ENCODE peak calls at places on chromosomes 7 and 10, in seven cellular contexts. One of them, this sample, is unnamed.

GRCh38 chr10:69861251-69862240 is 59.8 kb downstream of the COL13A1 start:
- DNase-seq in fibroblast of lung: peak
- DNase-seq in endothelial cell of umbilical vein: peak
- DNase-seq in GM23338: peak
- DNase-seq in IMR-90: peak
- DNase-seq in hepatocyte: peak
- DNase-seq in PC-3: peak
- DNase-seq in this sample: peak

GRCh38 chr10:132229834-132230556 is 43.2 kb downstream of the DPYSL4 start:
- DNase-seq in endothelial cell of umbilical vein: peak
- DNase-seq in hepatocyte: no peak
- DNase-seq in IMR-90: no peak
- DNase-seq in fibroblast of lung: peak
- DNase-seq in PC-3: no peak
- DNase-seq in GM23338: no peak
- DNase-seq in this sample: no peak

GRCh38 chr7:92177362-92177761 is 1.6 kb downstream of the LRRD1 start:
- DNase-seq in endothelial cell of umbilical vein: peak
- DNase-seq in PC-3: peak
- DNase-seq in hepatocyte: peak
- DNase-seq in GM23338: no peak
- DNase-seq in IMR-90: peak
- DNase-seq in fibroblast of lung: peak
- DNase-seq in this sample: peak

GRCh38 chr10:63722537-63722936 is 201.3 kb downstream of the REEP3 start:
- DNase-seq in hepatocyte: peak
- DNase-seq in PC-3: peak
- DNase-seq in endothelial cell of umbilical vein: peak
- DNase-seq in GM23338: no peak
- DNase-seq in IMR-90: peak
- DNase-seq in fibroblast of lung: peak
- DNase-seq in this sample: peak

GRCh38 chr10:101830322-101831168 is 12.3 kb upstream of the OGA start:
- DNase-seq in endothelial cell of umbilical vein: peak
- DNase-seq in GM23338: peak
- DNase-seq in PC-3: peak
- DNase-seq in IMR-90: peak
- DNase-seq in fibroblast of lung: peak
- DNase-seq in hepatocyte: peak
- DNase-seq in this sample: peak

GRCh38 chr10:56231436-56231835 is 129.6 kb downstream of the ZWINT start:
- DNase-seq in hepatocyte: no peak
- DNase-seq in PC-3: peak
- DNase-seq in GM23338: peak
- DNase-seq in endothelial cell of umbilical vein: no peak
- DNase-seq in fibroblast of lung: no peak
- DNase-seq in IMR-90: no peak
- DNase-seq in this sample: no peak

GRCh38 chr10:988667-989545 is 672 bp downstream of the GTPBP4 start:
- DNase-seq in hepatocyte: no peak
- DNase-seq in PC-3: no peak
- DNase-seq in fibroblast of lung: peak
- DNase-seq in IMR-90: peak
- DNase-seq in GM23338: no peak
- DNase-seq in endothelial cell of umbilical vein: peak
- DNase-seq in this sample: peak

GRCh38 chr7:65475734-65476319 is 102.2 kb downstream of the ZNF92 start:
- DNase-seq in fibroblast of lung: peak
- DNase-seq in endothelial cell of umbilical vein: peak
- DNase-seq in PC-3: peak
- DNase-seq in GM23338: no peak
- DNase-seq in hepatocyte: no peak
- DNase-seq in IMR-90: no peak
- DNase-seq in this sample: peak

GRCh38 chr7:42247301-42247700 is 10.3 kb upstream of the GLI3 start:
- DNase-seq in PC-3: no peak
- DNase-seq in hepatocyte: no peak
- DNase-seq in IMR-90: peak
- DNase-seq in endothelial cell of umbilical vein: no peak
- DNase-seq in fibroblast of lung: peak
- DNase-seq in GM23338: no peak
- DNase-seq in this sample: peak
- TF ChIP-seq CTCF in PC-3: no peak
- TF ChIP-seq CTCF in hepatocyte: peak
- TF ChIP-seq CTCF in IMR-90: peak
- TF ChIP-seq CTCF in endothelial cell of umbilical vein: no peak
- TF ChIP-seq CTCF in fibroblast of lung: no peak
- TF ChIP-seq CTCF in GM23338: no peak
- TF ChIP-seq CTCF in this sample: peak

GRCh38 chr7:15947749-15948148 is 261.3 kb upstream of the MEOX2 start:
- DNase-seq in hepatocyte: no peak
- DNase-seq in IMR-90: no peak
- DNase-seq in fibroblast of lung: no peak
- DNase-seq in GM23338: no peak
- DNase-seq in endothelial cell of umbilical vein: no peak
- DNase-seq in PC-3: no peak
- DNase-seq in this sample: no peak
- H2AFZ ChIP-seq in hepatocyte: no peak
- H2AFZ ChIP-seq in IMR-90: no peak
- H2AFZ ChIP-seq in fibroblast of lung: no peak
- H2AFZ ChIP-seq in GM23338: no peak
- H2AFZ ChIP-seq in endothelial cell of umbilical vein: no peak
- H2AFZ ChIP-seq in PC-3: no peak
- H2AFZ ChIP-seq in this sample: no peak

DNA sequence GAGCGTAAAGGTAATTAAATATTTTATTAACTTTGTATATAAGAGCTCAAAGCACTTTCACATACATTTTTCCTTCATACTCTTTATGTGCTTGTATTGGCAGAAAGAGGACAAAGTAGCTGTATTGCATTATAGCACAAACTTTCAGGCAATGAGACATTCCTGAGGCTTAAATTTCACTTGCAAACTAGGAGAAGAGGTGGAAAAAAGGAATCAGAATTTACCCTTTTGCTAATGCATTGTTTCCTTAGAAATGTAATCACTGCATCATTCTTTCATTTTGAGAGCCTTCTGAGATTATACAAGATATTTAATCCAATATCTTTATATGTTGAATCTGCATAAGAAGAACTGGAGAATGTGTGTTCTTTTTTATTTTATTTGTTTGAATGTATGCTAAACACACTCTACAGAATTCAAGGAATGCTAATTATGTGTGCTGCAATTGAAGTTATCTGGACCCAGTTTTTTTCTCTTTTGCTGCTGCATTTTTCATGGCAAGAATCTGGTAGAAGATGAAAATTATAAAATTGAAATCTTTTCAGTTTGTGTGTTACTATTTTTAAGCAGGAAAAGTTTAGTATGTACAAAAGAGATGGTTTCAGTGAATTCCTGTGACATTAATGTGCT is 185.1 kb downstream of the NXPH1 start:
- DNase-seq in fibroblast of lung: no peak
- DNase-seq in GM23338: peak
- DNase-seq in hepatocyte: no peak
- DNase-seq in IMR-90: no peak
- DNase-seq in endothelial cell of umbilical vein: no peak
- DNase-seq in PC-3: no peak
- DNase-seq in this sample: no peak
- H3K27ac ChIP-seq in fibroblast of lung: no peak
- H3K27ac ChIP-seq in GM23338: peak
- H3K27ac ChIP-seq in hepatocyte: no peak
- H3K27ac ChIP-seq in IMR-90: no peak
- H3K27ac ChIP-seq in endothelial cell of umbilical vein: no peak
- H3K27ac ChIP-seq in PC-3: no peak
- H3K27ac ChIP-seq in this sample: no peak

GRCh38 chr7:26694713-26695112 is 169.7 kb downstream of the SKAP2 start:
- DNase-seq in hepatocyte: no peak
- DNase-seq in PC-3: no peak
- DNase-seq in endothelial cell of umbilical vein: no peak
- DNase-seq in GM23338: no peak
- DNase-seq in IMR-90: no peak
- DNase-seq in fibroblast of lung: no peak
- DNase-seq in this sample: no peak

GRCh38 chr7:26696161-26696560 is 168.2 kb downstream of the SKAP2 start:
- DNase-seq in endothelial cell of umbilical vein: peak
- DNase-seq in PC-3: peak
- DNase-seq in hepatocyte: no peak
- DNase-seq in fibroblast of lung: no peak
- DNase-seq in IMR-90: no peak
- DNase-seq in GM23338: no peak
- DNase-seq in this sample: no peak

GRCh38 chr7:26691886-26692285 is 172.5 kb downstream of the SKAP2 start:
- DNase-seq in GM23338: peak
- DNase-seq in endothelial cell of umbilical vein: no peak
- DNase-seq in PC-3: no peak
- DNase-seq in fibroblast of lung: no peak
- DNase-seq in hepatocyte: no peak
- DNase-seq in IMR-90: no peak
- DNase-seq in this sample: no peak

GRCh38 chr7:26696978-26697377 is 167.4 kb downstream of the SKAP2 start:
- DNase-seq in PC-3: no peak
- DNase-seq in hepatocyte: no peak
- DNase-seq in endothelial cell of umbilical vein: no peak
- DNase-seq in IMR-90: no peak
- DNase-seq in fibroblast of lung: no peak
- DNase-seq in GM23338: no peak
- DNase-seq in this sample: no peak

GRCh38 chr7:26694156-26694555 is 170.2 kb downstream of the SKAP2 start:
- DNase-seq in endothelial cell of umbilical vein: no peak
- DNase-seq in hepatocyte: no peak
- DNase-seq in IMR-90: no peak
- DNase-seq in GM23338: no peak
- DNase-seq in PC-3: no peak
- DNase-seq in fibroblast of lung: no peak
- DNase-seq in this sample: no peak
- TF ChIP-seq CTCF in endothelial cell of umbilical vein: no peak
- TF ChIP-seq CTCF in hepatocyte: no peak
- TF ChIP-seq CTCF in IMR-90: no peak
- TF ChIP-seq CTCF in GM23338: no peak
- TF ChIP-seq CTCF in PC-3: no peak
- TF ChIP-seq CTCF in fibroblast of lung: no peak
- TF ChIP-seq CTCF in this sample: no peak

GRCh38 chr7:14787551-14787950 is 115.0 kb downstream of the DGKB start:
- DNase-seq in hepatocyte: no peak
- DNase-seq in PC-3: no peak
- DNase-seq in fibroblast of lung: no peak
- DNase-seq in endothelial cell of umbilical vein: no peak
- DNase-seq in IMR-90: no peak
- DNase-seq in GM23338: no peak
- DNase-seq in this sample: no peak

DNA sequence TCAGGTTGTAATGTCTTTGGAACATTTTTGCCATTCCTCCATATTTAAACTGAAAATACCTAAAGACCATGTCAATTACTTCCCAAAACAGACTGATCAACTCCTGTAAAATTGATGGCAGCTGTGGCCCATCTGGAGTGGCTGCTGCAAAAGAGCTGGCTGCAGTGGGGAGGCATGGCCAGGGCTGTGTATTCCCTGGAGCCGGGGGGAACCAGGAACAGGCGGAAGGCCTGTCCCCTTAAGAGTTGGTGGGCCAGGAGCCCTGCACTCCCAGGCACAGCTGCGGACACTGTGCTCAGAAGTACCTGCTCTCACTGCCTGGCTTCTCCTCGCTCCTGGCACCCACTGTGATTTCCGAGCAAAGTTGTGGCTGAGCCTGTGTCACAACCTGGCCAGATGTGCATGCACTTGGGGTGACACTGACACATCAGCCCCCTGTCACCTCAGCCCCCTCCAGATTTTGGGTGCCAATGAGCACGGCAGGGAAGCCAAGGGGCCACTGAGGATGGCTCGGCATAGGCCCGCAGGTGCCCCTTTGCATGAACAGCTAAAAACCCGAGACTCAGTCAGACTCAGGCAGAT is 116.1 kb downstream of the DGKB start:
- DNase-seq in endothelial cell of umbilical vein: no peak
- DNase-seq in fibroblast of lung: no peak
- DNase-seq in GM23338: no peak
- DNase-seq in IMR-90: no peak
- DNase-seq in hepatocyte: no peak
- DNase-seq in PC-3: no peak
- DNase-seq in this sample: no peak
- H2AFZ ChIP-seq in endothelial cell of umbilical vein: no peak
- H2AFZ ChIP-seq in fibroblast of lung: no peak
- H2AFZ ChIP-seq in GM23338: no peak
- H2AFZ ChIP-seq in IMR-90: no peak
- H2AFZ ChIP-seq in hepatocyte: no peak
- H2AFZ ChIP-seq in PC-3: no peak
- H2AFZ ChIP-seq in this sample: no peak

GRCh38 chr10:124630551-124630950 is 113.6 kb downstream of the FAM53B start:
- DNase-seq in fibroblast of lung: no peak
- DNase-seq in GM23338: no peak
- DNase-seq in IMR-90: no peak
- DNase-seq in endothelial cell of umbilical vein: no peak
- DNase-seq in PC-3: no peak
- DNase-seq in hepatocyte: no peak
- DNase-seq in this sample: no peak

GRCh38 chr10:124632566-124632965 is 111.6 kb downstream of the FAM53B start:
- DNase-seq in fibroblast of lung: no peak
- DNase-seq in IMR-90: no peak
- DNase-seq in PC-3: no peak
- DNase-seq in GM23338: no peak
- DNase-seq in endothelial cell of umbilical vein: no peak
- DNase-seq in hepatocyte: no peak
- DNase-seq in this sample: no peak

GRCh38 chr10:124629410-124629809 is 114.8 kb downstream of the FAM53B start:
- DNase-seq in PC-3: no peak
- DNase-seq in endothelial cell of umbilical vein: no peak
- DNase-seq in GM23338: no peak
- DNase-seq in fibroblast of lung: no peak
- DNase-seq in hepatocyte: no peak
- DNase-seq in IMR-90: no peak
- DNase-seq in this sample: no peak

GRCh38 chr10:124629842-124630241 is 114.3 kb downstream of the FAM53B start:
- DNase-seq in PC-3: no peak
- DNase-seq in GM23338: no peak
- DNase-seq in endothelial cell of umbilical vein: no peak
- DNase-seq in hepatocyte: no peak
- DNase-seq in IMR-90: no peak
- DNase-seq in fibroblast of lung: no peak
- DNase-seq in this sample: no peak

GRCh38 chr10:124632064-124632531 is 112.1 kb downstream of the FAM53B start:
- DNase-seq in hepatocyte: no peak
- DNase-seq in endothelial cell of umbilical vein: peak
- DNase-seq in PC-3: no peak
- DNase-seq in IMR-90: no peak
- DNase-seq in fibroblast of lung: peak
- DNase-seq in GM23338: peak
- DNase-seq in this sample: peak
- H3K27ac ChIP-seq in hepatocyte: no peak
- H3K27ac ChIP-seq in endothelial cell of umbilical vein: no peak
- H3K27ac ChIP-seq in PC-3: no peak
- H3K27ac ChIP-seq in IMR-90: no peak
- H3K27ac ChIP-seq in fibroblast of lung: no peak
- H3K27ac ChIP-seq in GM23338: no peak
- H3K27ac ChIP-seq in this sample: no peak